ENCODE peak calls at places on chromosome 4, in ten cellular contexts. X is ovary, M is prostate gland, P is IMR-90, Q is esophagus squamous epithelium, L is spleen, Z is adrenal gland, U is stomach, W is transverse colon, H is heart left ventricle. A is an unnamed sample.

GRCh38 chr4:48772568-48772967 is 7.5 kb downstream of the FRYL start:
- DNase-seq in X (no peak), M (no peak), P (no peak), Q (no peak), L (no peak), Z (no peak), U (no peak), W (no peak), H (no peak), A (no peak)

GRCh38 chr4:42282081-42282901 is 115.0 kb upstream of the SHISA3 start:
- DNase-seq in X (peak; percentile 24), M (peak; percentile 58), P (peak; percentile 68), Q (no peak), L (no peak), Z (peak; percentile 64), U (peak; percentile 30), W (no peak), H (no peak), A (no peak)

GRCh38 chr4:155828628-155829027 is 37.4 kb downstream of the ASIC5 start:
- DNase-seq in X (no peak), M (no peak), P (peak; percentile 40), Q (no peak), L (no peak), Z (no peak), U (no peak), W (no peak), H (no peak), A (no peak)

GRCh38 chr4:41430796-41431195 is 107.2 kb upstream of the LIMCH1 start:
- DNase-seq in X (no peak), M (no peak), P (no peak), Q (no peak), L (no peak), Z (no peak), U (no peak), W (no peak), H (no peak), A (no peak)

GRCh38 chr4:152540941-152541340 is 5.0 kb upstream of the FBXW7 start:
- DNase-seq in X (no peak), M (no peak), P (no peak), Q (no peak), L (no peak), Z (no peak), U (no peak), W (no peak), H (no peak), A (no peak)

GRCh38 chr4:17091104-17091503 is 192.7 kb upstream of the LDB2 start:
- DNase-seq in X (no peak), M (no peak), P (no peak), Q (no peak), L (no peak), Z (no peak), U (no peak), W (no peak), H (no peak), A (no peak)

GRCh38 chr4:151685303-151685702 is 75.5 kb downstream of the GATB start:
- DNase-seq in X (no peak), M (no peak), P (no peak), Q (no peak), L (no peak), Z (no peak), U (peak; percentile 73), W (no peak), H (no peak), A (no peak)

GRCh38 chr4:110867251-110867960 is 244.5 kb upstream of the PITX2 start:
- DNase-seq in X (no peak), M (no peak), P (no peak), Q (no peak), L (no peak), Z (no peak), U (no peak), W (no peak), H (no peak), A (no peak)

GRCh38 chr4:164876680-164877324 is at the start of gene APELA:
- DNase-seq in X (no peak), M (no peak), P (no peak), Q (no peak), L (no peak), Z (no peak), U (no peak), W (no peak), H (no peak), A (no peak)

GRCh38 chr4:130336585-130337217 is 1240.7 kb downstream of the C4orf33 start:
- DNase-seq in X (no peak), M (no peak), P (peak; percentile 20), Q (no peak), L (no peak), Z (no peak), U (no peak), W (no peak), H (no peak), A (no peak)
- TF ChIP-seq CTCF in X (no peak), M (no peak), P (peak; percentile 41), Q (peak; percentile 11), L (no peak), Z (peak; percentile 24), U (peak; percentile 21), W (peak; percentile 37), H (peak; percentile 41), A (peak; percentile 21)

GRCh38 chr4:186729856-186730255 is 6.2 kb upstream of the FAT1 start:
- DNase-seq in X (no peak), M (no peak), P (no peak), Q (no peak), L (no peak), Z (no peak), U (no peak), W (no peak), H (no peak), A (no peak)

GRCh38 chr4:186726440-186727148 is 2.9 kb upstream of the FAT1 start:
- DNase-seq in X (peak; percentile 84), M (peak; percentile 76), P (peak; percentile 80), Q (no peak), L (no peak), Z (no peak), U (peak; percentile 65), W (peak; percentile 88), H (peak; percentile 84), A (no peak)

GRCh38 chr4:186727977-186728519 is 4.4 kb upstream of the FAT1 start:
- DNase-seq in X (no peak), M (no peak), P (no peak), Q (no peak), L (no peak), Z (no peak), U (no peak), W (no peak), H (no peak), A (no peak)

GRCh38 chr4:186727149-186727976 is 3.7 kb upstream of the FAT1 start:
- DNase-seq in X (no peak), M (no peak), P (peak; percentile 47), Q (no peak), L (no peak), Z (no peak), U (no peak), W (no peak), H (no peak), A (no peak)

DNA sequence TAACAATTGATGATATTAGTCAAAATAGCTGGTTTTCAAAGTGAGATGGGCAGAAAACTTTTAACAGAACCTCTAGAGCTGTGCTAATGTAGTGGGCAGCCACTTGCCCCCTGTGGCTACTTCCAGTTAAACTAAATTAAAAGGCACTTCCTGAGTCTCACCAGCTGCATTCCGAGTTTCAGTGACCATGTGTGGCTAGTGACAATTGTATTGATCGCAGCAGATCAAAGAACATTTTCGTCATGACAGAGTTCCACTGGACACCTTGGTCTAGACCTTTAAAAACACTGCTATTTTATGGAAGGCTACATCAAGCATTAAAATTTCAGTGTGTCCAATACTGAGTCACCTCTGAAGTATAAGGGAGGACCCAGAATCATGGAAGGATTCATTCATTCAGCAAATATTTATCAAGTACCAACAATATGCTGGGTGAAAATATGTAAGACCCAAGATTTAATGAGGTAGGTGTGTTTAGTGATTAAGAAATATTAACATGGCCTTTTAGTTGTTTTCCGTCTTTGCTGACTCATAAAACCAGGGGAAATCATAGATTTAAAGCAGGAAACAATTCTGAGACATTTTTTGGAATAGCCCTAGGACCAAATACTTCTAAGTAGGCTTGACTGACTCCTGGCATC is 5.1 kb upstream of the FAT1 start:
- DNase-seq in X (no peak), M (no peak), P (no peak), Q (no peak), L (no peak), Z (no peak), U (no peak), W (no peak), H (no peak), A (no peak)
- TF ChIP-seq POLR2A in X (no peak), M (no peak), P (no peak), Q (no peak), L (no peak), Z (no peak), U (no peak), W (no peak), H (no peak), A (no peak)

GRCh38 chr4:3414421-3415279 is 27.1 kb upstream of the HGFAC start:
- DNase-seq in X (peak; percentile 32), M (no peak), P (no peak), Q (no peak), L (peak; percentile 67), Z (peak; percentile 24), U (no peak), W (no peak), H (peak; percentile 60), A (peak; percentile 30)
- H3K36me3 ChIP-seq in X (no peaks in the 10 kb centered on the region), M (no peaks in the 10 kb centered on the region), P (peaks cover 19% of the 10 kb centered on the region), Q (peaks cover 26% of the 10 kb centered on the region), L (no peaks in the 10 kb centered on the region), Z (peaks cover 21% of the 10 kb centered on the region), U (peaks cover 15% of the 10 kb centered on the region), W (no peaks in the 10 kb centered on the region), H (peaks cover 9% of the 10 kb centered on the region), A (no peaks in the 10 kb centered on the region)

GRCh38 chr4:59729321-59729720 is 1470.8 kb upstream of the ADGRL3 start:
- DNase-seq in X (no peak), M (no peak), P (no peak), Q (no peak), L (no peak), Z (no peak), U (no peak), W (no peak), H (no peak), A (no peak)

GRCh38 chr4:59728496-59728895 is 1471.6 kb upstream of the ADGRL3 start:
- DNase-seq in X (no peak), M (no peak), P (no peak), Q (no peak), L (no peak), Z (no peak), U (no peak), W (no peak), H (no peak), A (no peak)

GRCh38 chr4:59727745-59728144 is 1472.4 kb upstream of the ADGRL3 start:
- DNase-seq in X (no peak), M (no peak), P (no peak), Q (no peak), L (no peak), Z (no peak), U (no peak), W (no peak), H (no peak), A (no peak)
- TF ChIP-seq CTCF in X (no peak), M (no peak), P (no peak), Q (no peak), L (no peak), Z (no peak), U (no peak), W (no peak), H (no peak), A (no peak)

GRCh38 chr4:154608555-154609252 is 3.8 kb downstream of the FGG start:
- DNase-seq in X (no peak), M (no peak), P (no peak), Q (no peak), L (no peak), Z (no peak), U (no peak), W (no peak), H (no peak), A (no peak)
- TF ChIP-seq POLR2A in X (no peak), M (no peak), P (no peak), Q (no peak), L (no peak), Z (no peak), U (no peak), W (no peak), H (no peak), A (no peak)

A was measured in Peyer's patch.